ENCODE peak calls at places on chromosomes 13 and 19, in seven cellular contexts. Q is transverse colon; E is kidney epithelial cell; O is CD4-positive, alpha-beta T cell; P is BE2C; J is ovary; D is lower lobe of right lung. U is an unnamed sample. For H3K27me3, the result is how much of the 10 kb centered on the place peaks cover.

GRCh38 chr13:41782086-41782485 is 178.8 kb downstream of the VWA8 start:
- DNase-seq in Q (no peak), P (no peak), O (no peak), E (no peak), J (no peak), D (no peak), U (no peak)

GRCh38 chr13:33785384-33785783 is 32.6 kb upstream of the RFC3 start:
- DNase-seq in E (no peak), O (no peak), P (no peak), Q (no peak), J (no peak), D (no peak), U (no peak)

GRCh38 chr19:15550847-15551182 is 42.5 kb downstream of the CYP4F22 start:
- DNase-seq in D (no peak), Q (no peak), J (no peak), P (no peak), O (no peak), E (no peak), U (no peak)

GRCh38 chr13:32859893-32860292 is 156.3 kb upstream of the KL start:
- DNase-seq in D (no peak), E (no peak), O (no peak), P (no peak), Q (no peak), J (no peak), U (no peak)

GRCh38 chr13:110155072-110155471 is 151.9 kb downstream of the COL4A1 start:
- DNase-seq in P (no peak), E (no peak), O (no peak), D (no peak), Q (no peak), J (no peak), U (no peak)

GRCh38 chr13:59771272-59771671 is 392.5 kb downstream of the DIAPH3 start:
- DNase-seq in J (no peak), O (no peak), D (no peak), E (no peak), P (no peak), Q (no peak), U (no peak)

GRCh38 chr19:45200614-45201013 is 22.0 kb downstream of the BLOC1S3 start:
- DNase-seq in E (no peak), P (peak), J (no peak), Q (no peak), O (no peak), D (no peak), U (peak)

GRCh38 chr19:40392123-40392522 is 2.1 kb upstream of the HIPK4 start:
- DNase-seq in Q (no peak), P (no peak), J (no peak), E (no peak), O (no peak), D (no peak), U (no peak)

GRCh38 chr13:110412132-110412912 is 105.2 kb downstream of the COL4A2 start:
- DNase-seq in D (peak), P (peak), Q (peak), J (peak), O (peak), E (peak), U (peak)

GRCh38 chr13:38072696-38073095 is 203.1 kb upstream of the TRPC4 start:
- DNase-seq in E (no peak), J (no peak), Q (no peak), O (no peak), D (no peak), P (no peak), U (no peak)

GRCh38 chr13:24630121-24630520 is 50.1 kb upstream of the ATP12A start:
- DNase-seq in D (no peak), E (no peak), P (no peak), Q (no peak), O (no peak), J (no peak), U (peak)

GRCh38 chr19:55590621-55591020 is 8.7 kb downstream of the FIZ1 start:
- DNase-seq in J (no peak), Q (no peak), P (no peak), E (no peak), O (no peak), D (no peak), U (no peak)

GRCh38 chr13:44368599-44369368 is 4.8 kb upstream of the SERP2 start:
- DNase-seq in E (no peak), P (no peak), O (no peak), Q (peak), D (no peak), J (no peak), U (no peak)

GRCh38 chr19:16458391-16459128 is 13.2 kb downstream of the EPS15L1 start:
- DNase-seq in O (no peak), Q (no peak), E (no peak), J (no peak), P (no peak), D (no peak), U (no peak)

GRCh38 chr19:32189956-32190706 is 155.3 kb upstream of the ZNF507 start:
- DNase-seq in O (no peak), Q (no peak), D (no peak), E (no peak), P (no peak), J (no peak), U (no peak)

GRCh38 chr19:36685835-36686234 is 1.6 kb upstream of the ZNF567 start:
- DNase-seq in P (no peak), Q (no peak), O (no peak), J (no peak), E (no peak), D (no peak), U (no peak)

GRCh38 chr19:36686365-36687213 is 823 bp upstream of the ZNF567 start:
- DNase-seq in D (peak), J (peak), Q (peak), P (peak), E (no peak), O (no peak), U (no peak)

GRCh38 chr19:36688058-36688457 is 646 bp downstream of the ZNF567 start:
- DNase-seq in J (no peak), E (no peak), D (no peak), P (no peak), Q (no peak), O (no peak), U (no peak)

GRCh38 chr19:36687214-36688056 is at the start of gene ZNF567:
- DNase-seq in J (peak), Q (peak), O (peak), E (peak), D (peak), P (peak), U (peak)
- TF ChIP-seq CTCF in J (no peak), Q (no peak), O (no peak), E (no peak), D (no peak), P (no peak), U (peak)

GRCh38 chr13:72651196-72651595 is 76.2 kb downstream of the MZT1 start:
- DNase-seq in P (peak), E (no peak), O (no peak), Q (no peak), J (no peak), D (no peak), U (peak)
- H3K27me3 ChIP-seq in P (under half), E (under half), O (under half), Q (under half), J (under half), D (under half), U (under half)

DNA sequence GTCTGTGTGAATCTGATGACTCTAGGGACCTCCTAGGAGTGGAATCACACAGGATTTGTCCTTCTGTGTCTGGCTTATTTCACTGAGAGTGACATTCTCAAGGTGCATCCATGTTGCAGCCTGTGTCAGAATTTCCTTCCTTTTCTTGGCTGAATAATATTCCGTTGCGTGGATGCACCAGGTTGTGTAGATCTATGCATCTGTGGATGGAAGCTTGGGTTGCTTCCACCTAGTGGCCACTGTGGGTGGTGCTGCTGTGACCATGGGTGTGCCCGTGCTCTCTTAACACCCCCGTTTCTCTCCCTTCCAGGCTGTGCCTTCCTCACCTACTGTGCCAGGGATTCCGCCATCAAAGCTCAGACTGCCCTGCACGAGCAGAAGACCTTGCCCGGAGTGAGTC is 26.2 kb downstream of the CELF5 start:
- DNase-seq in J (no peak), D (no peak), O (no peak), P (no peak), E (no peak), Q (peak), U (peak)
- TF ChIP-seq CTCF in J (no peak), D (peak), O (peak), P (peak), E (peak), Q (peak), U (peak)

GRCh38 chr19:33812388-33813330 is 16.0 kb downstream of the KCTD15 start:
- DNase-seq in Q (no peak), P (peak), E (no peak), O (no peak), D (peak), J (no peak), U (no peak)
- H3K27me3 ChIP-seq in Q (under half), P (under half), E (under half), O (under half), D (under half), J (under half), U (under half)

DNA sequence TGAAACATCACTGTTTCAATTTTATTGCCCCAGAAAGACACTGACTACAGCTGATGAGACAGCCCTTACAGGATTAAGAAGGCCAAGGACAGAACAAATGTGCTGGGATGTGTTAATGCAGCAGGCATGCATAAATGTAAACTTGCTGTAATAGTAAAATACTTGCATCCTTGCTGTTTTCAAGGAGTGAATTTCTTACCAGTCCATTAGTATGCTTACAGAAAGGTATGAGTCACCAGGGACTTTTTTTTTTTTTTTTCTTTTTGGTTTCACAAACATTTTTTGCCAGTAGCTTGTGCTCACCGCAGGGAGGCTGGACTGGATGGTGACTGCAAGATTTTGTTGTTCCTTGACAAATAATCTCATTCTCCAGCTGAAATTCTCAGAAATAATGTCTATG is 55.1 kb downstream of the GPR180 start:
- DNase-seq in J (no peak), Q (no peak), O (no peak), E (peak), P (no peak), D (no peak), U (no peak)
- TF ChIP-seq CTCF in J (no peak), Q (no peak), O (no peak), E (no peak), P (no peak), D (no peak), U (no peak)

DNA sequence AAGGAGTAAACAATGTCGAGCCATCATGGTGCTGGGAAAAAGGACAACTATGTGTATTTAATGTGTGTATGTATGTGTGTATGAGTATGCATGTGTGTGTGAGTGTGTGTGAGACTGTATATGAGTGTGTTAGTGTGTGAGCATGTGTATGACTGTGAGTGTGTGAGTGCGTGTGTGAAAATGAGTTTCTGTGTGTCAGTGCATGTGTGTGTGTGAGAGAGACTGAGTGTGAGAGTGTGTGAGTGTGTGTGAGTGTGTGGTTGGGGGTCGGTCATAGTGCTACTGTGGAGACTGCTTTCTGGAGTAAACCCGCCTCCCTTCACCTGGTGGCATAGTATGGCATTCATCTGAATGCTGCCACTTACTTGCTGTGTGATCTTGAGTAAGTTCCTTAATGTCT is 567.4 kb downstream of the FGF9 start:
- DNase-seq in E (no peak), D (no peak), Q (no peak), P (no peak), J (no peak), O (no peak), U (no peak)
- H3K27me3 ChIP-seq in E (under half), D (under half), Q (under half), P (under half), J (under half), O (under half), U (half or more)

GRCh38 chr19:29393915-29394460 is 131.8 kb upstream of the VSTM2B start:
- DNase-seq in P (peak), J (no peak), E (no peak), Q (no peak), O (no peak), D (no peak), U (no peak)
- TF ChIP-seq CTCF in P (peak), J (no peak), E (no peak), Q (no peak), O (no peak), D (no peak), U (peak)

GRCh38 chr13:99968521-99969367 is 2.8 kb downstream of the ZIC5 start:
- DNase-seq in P (no peak), E (no peak), O (no peak), Q (peak), J (no peak), D (no peak), U (peak)
- H3K27me3 ChIP-seq in P (half or more), E (half or more), O (half or more), Q (half or more), J (under half), D (half or more), U (half or more)

GRCh38 chr13:96141032-96141431 is 51.1 kb downstream of the HS6ST3 start:
- DNase-seq in P (no peak), J (no peak), E (no peak), O (no peak), Q (no peak), D (no peak), U (no peak)
- TF ChIP-seq CTCF in P (peak), J (no peak), E (peak), O (no peak), Q (no peak), D (no peak), U (peak)

GRCh38 chr19:48670699-48671455 is 1.9 kb downstream of the NTN5 start:
- DNase-seq in P (no peak), D (no peak), O (no peak), J (no peak), E (no peak), Q (no peak), U (peak)

GRCh38 chr19:48674216-48674809 is 1.5 kb upstream of the NTN5 start:
- DNase-seq in E (no peak), J (no peak), O (no peak), Q (no peak), P (no peak), D (no peak), U (no peak)

GRCh38 chr19:48673436-48674100 is 751 bp upstream of the NTN5 start:
- DNase-seq in P (no peak), J (no peak), D (no peak), Q (no peak), O (no peak), E (no peak), U (no peak)

GRCh38 chr19:48671456-48671995 is 1.3 kb downstream of the NTN5 start:
- DNase-seq in D (no peak), E (no peak), P (no peak), Q (no peak), O (no peak), J (no peak), U (no peak)

DNA sequence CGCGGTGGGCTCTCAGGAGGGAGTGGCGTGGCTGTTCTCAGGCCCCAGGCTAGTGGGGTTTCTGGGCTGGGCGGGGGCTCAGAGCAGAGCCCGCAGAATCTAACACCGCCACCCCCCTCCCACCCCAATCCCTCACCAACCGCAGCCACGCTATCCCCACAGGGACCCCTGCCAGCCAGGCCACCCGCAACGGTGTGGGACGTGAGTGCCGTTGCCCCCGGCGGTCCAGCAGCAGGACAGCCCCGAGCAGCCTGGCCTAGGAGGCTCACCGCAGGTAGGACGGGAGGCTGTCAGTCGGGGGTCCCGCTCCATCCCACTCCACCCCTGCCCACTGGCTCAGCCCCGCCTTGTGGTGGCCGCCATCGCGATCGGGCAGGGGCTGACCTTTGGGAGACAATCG is at the start of gene NTN5:
- DNase-seq in O (no peak), E (no peak), P (no peak), J (no peak), Q (no peak), D (no peak), U (no peak)
- H3K27me3 ChIP-seq in O (under half), E (under half), P (under half), J (under half), Q (under half), D (under half), U (under half)